ENCODE peak calls at places on chromosome 20, in nine cellular contexts. One of them, this sample, is unnamed.

GRCh38 chr20:52614036-52614863 is 357.9 kb upstream of the TSHZ2 start:
- DNase-seq in AML-193: no peak
- DNase-seq in Daoy: no peak
- DNase-seq in right lobe of liver: no peak
- DNase-seq in lower leg skin: no peak
- DNase-seq in HS-5: peak; percentile 65
- DNase-seq in CD4-positive, alpha-beta T cell: no peak
- DNase-seq in RPMI8226: no peak
- DNase-seq in NCI-H1436: no peak
- DNase-seq in this sample: no peak

GRCh38 chr20:5748246-5748645 is 2.0 kb upstream of the SHLD1 start:
- DNase-seq in AML-193: no peak
- DNase-seq in Daoy: no peak
- DNase-seq in right lobe of liver: no peak
- DNase-seq in lower leg skin: no peak
- DNase-seq in HS-5: no peak
- DNase-seq in CD4-positive, alpha-beta T cell: no peak
- DNase-seq in RPMI8226: no peak
- DNase-seq in NCI-H1436: no peak
- DNase-seq in this sample: no peak

GRCh38 chr20:6837730-6838129 is 70.2 kb downstream of the BMP2 start:
- DNase-seq in AML-193: no peak
- DNase-seq in Daoy: no peak
- DNase-seq in right lobe of liver: no peak
- DNase-seq in lower leg skin: no peak
- DNase-seq in HS-5: no peak
- DNase-seq in CD4-positive, alpha-beta T cell: no peak
- DNase-seq in RPMI8226: no peak
- DNase-seq in NCI-H1436: no peak
- DNase-seq in this sample: no peak

GRCh38 chr20:51757226-51757625 is 11.0 kb downstream of the ATP9A start:
- DNase-seq in AML-193: no peak
- DNase-seq in Daoy: no peak
- DNase-seq in right lobe of liver: no peak
- DNase-seq in lower leg skin: no peak
- DNase-seq in HS-5: no peak
- DNase-seq in CD4-positive, alpha-beta T cell: no peak
- DNase-seq in RPMI8226: no peak
- DNase-seq in NCI-H1436: no peak
- DNase-seq in this sample: no peak

GRCh38 chr20:15930324-15931305 is 642.6 kb downstream of the KIF16B start:
- DNase-seq in AML-193: no peak
- DNase-seq in Daoy: no peak
- DNase-seq in right lobe of liver: no peak
- DNase-seq in lower leg skin: no peak
- DNase-seq in HS-5: peak; percentile 64
- DNase-seq in CD4-positive, alpha-beta T cell: no peak
- DNase-seq in RPMI8226: no peak
- DNase-seq in NCI-H1436: peak; percentile 8
- DNase-seq in this sample: no peak

GRCh38 chr20:37411408-37412306 is 65.7 kb downstream of the SRC start:
- DNase-seq in AML-193: no peak
- DNase-seq in Daoy: no peak
- DNase-seq in right lobe of liver: no peak
- DNase-seq in lower leg skin: no peak
- DNase-seq in HS-5: no peak
- DNase-seq in CD4-positive, alpha-beta T cell: no peak
- DNase-seq in RPMI8226: no peak
- DNase-seq in NCI-H1436: peak; percentile 59
- DNase-seq in this sample: no peak

GRCh38 chr20:17809714-17810631 is 110.2 kb downstream of the BANF2 start:
- DNase-seq in AML-193: no peak
- DNase-seq in Daoy: no peak
- DNase-seq in right lobe of liver: peak; percentile 72
- DNase-seq in lower leg skin: no peak
- DNase-seq in HS-5: peak; percentile 3
- DNase-seq in CD4-positive, alpha-beta T cell: no peak
- DNase-seq in RPMI8226: peak; percentile 59
- DNase-seq in NCI-H1436: no peak
- DNase-seq in this sample: no peak

GRCh38 chr20:18176318-18176785 is 38.7 kb downstream of the KAT14 start:
- DNase-seq in AML-193: no peak
- DNase-seq in Daoy: no peak
- DNase-seq in right lobe of liver: no peak
- DNase-seq in lower leg skin: no peak
- DNase-seq in HS-5: no peak
- DNase-seq in CD4-positive, alpha-beta T cell: no peak
- DNase-seq in RPMI8226: no peak
- DNase-seq in NCI-H1436: no peak
- DNase-seq in this sample: no peak

GRCh38 chr20:39356913-39357312 is 394.8 kb downstream of the DHX35 start:
- DNase-seq in AML-193: no peak
- DNase-seq in Daoy: no peak
- DNase-seq in right lobe of liver: no peak
- DNase-seq in lower leg skin: no peak
- DNase-seq in HS-5: no peak
- DNase-seq in CD4-positive, alpha-beta T cell: no peak
- DNase-seq in RPMI8226: no peak
- DNase-seq in NCI-H1436: no peak
- DNase-seq in this sample: no peak

GRCh38 chr20:33897313-33897912 is 86.3 kb downstream of the CHMP4B start:
- DNase-seq in AML-193: no peak
- DNase-seq in Daoy: peak; percentile 20
- DNase-seq in right lobe of liver: no peak
- DNase-seq in lower leg skin: no peak
- DNase-seq in HS-5: no peak
- DNase-seq in CD4-positive, alpha-beta T cell: no peak
- DNase-seq in RPMI8226: no peak
- DNase-seq in NCI-H1436: no peak
- DNase-seq in this sample: no peak

GRCh38 chr20:58630063-58630462 is 21.0 kb upstream of the STX16 start:
- DNase-seq in AML-193: no peak
- DNase-seq in Daoy: peak; percentile 62
- DNase-seq in right lobe of liver: no peak
- DNase-seq in lower leg skin: no peak
- DNase-seq in HS-5: peak; percentile 80
- DNase-seq in CD4-positive, alpha-beta T cell: no peak
- DNase-seq in RPMI8226: no peak
- DNase-seq in NCI-H1436: no peak
- DNase-seq in this sample: no peak

GRCh38 chr20:47951521-47951951 is 166.3 kb upstream of the SULF2 start:
- DNase-seq in AML-193: no peak
- DNase-seq in Daoy: peak; percentile 58
- DNase-seq in right lobe of liver: no peak
- DNase-seq in lower leg skin: no peak
- DNase-seq in HS-5: no peak
- DNase-seq in CD4-positive, alpha-beta T cell: no peak
- DNase-seq in RPMI8226: no peak
- DNase-seq in NCI-H1436: no peak
- DNase-seq in this sample: no peak

GRCh38 chr20:54254596-54254995 is 46.7 kb downstream of the PFDN4 start:
- DNase-seq in AML-193: no peak
- DNase-seq in Daoy: no peak
- DNase-seq in right lobe of liver: no peak
- DNase-seq in lower leg skin: no peak
- DNase-seq in HS-5: peak; percentile 89
- DNase-seq in CD4-positive, alpha-beta T cell: no peak
- DNase-seq in RPMI8226: no peak
- DNase-seq in NCI-H1436: no peak
- DNase-seq in this sample: no peak

GRCh38 chr20:53829706-53830521 is 236.3 kb upstream of the ZNF217 start:
- DNase-seq in AML-193: no peak
- DNase-seq in Daoy: peak; percentile 55
- DNase-seq in right lobe of liver: no peak
- DNase-seq in lower leg skin: no peak
- DNase-seq in HS-5: no peak
- DNase-seq in CD4-positive, alpha-beta T cell: no peak
- DNase-seq in RPMI8226: peak; percentile 19
- DNase-seq in NCI-H1436: no peak
- DNase-seq in this sample: peak; percentile 36

GRCh38 chr20:50980071-50980681 is 21.6 kb downstream of the MOCS3 start:
- DNase-seq in AML-193: peak; percentile 6
- DNase-seq in Daoy: peak; percentile 92
- DNase-seq in right lobe of liver: no peak
- DNase-seq in lower leg skin: no peak
- DNase-seq in HS-5: peak; percentile 100
- DNase-seq in CD4-positive, alpha-beta T cell: no peak
- DNase-seq in RPMI8226: no peak
- DNase-seq in NCI-H1436: no peak
- DNase-seq in this sample: peak; percentile 99